ENCODE peak calls at places on chromosomes 3 and 15, in five cellular contexts. One of them, this sample, is unnamed.

GRCh38 chr3:134092231-134092701 is 62.5 kb upstream of the SLCO2A1 start:
- DNase-seq in IMR-90: peak
- DNase-seq in EL: peak
- DNase-seq in mucosa of gallbladder: no peak
- DNase-seq in activated CD8-positive, alpha-beta memory T cell treated with anti-CD3 and anti-CD28 coated beads for 4 hours: no peak
- DNase-seq in this sample: no peak

GRCh38 chr15:90557651-90558084 is 27.9 kb downstream of the CRTC3 start:
- DNase-seq in EL: peak
- DNase-seq in activated CD8-positive, alpha-beta memory T cell treated with anti-CD3 and anti-CD28 coated beads for 4 hours: no peak
- DNase-seq in mucosa of gallbladder: peak
- DNase-seq in IMR-90: peak
- DNase-seq in this sample: no peak

GRCh38 chr3:176055851-176056250 is 1141.4 kb downstream of the TBL1XR1 start:
- DNase-seq in activated CD8-positive, alpha-beta memory T cell treated with anti-CD3 and anti-CD28 coated beads for 4 hours: no peak
- DNase-seq in EL: no peak
- DNase-seq in IMR-90: no peak
- DNase-seq in mucosa of gallbladder: no peak
- DNase-seq in this sample: no peak

GRCh38 chr15:90774731-90775521 is 57.8 kb downstream of the BLM start:
- DNase-seq in IMR-90: peak
- DNase-seq in mucosa of gallbladder: no peak
- DNase-seq in activated CD8-positive, alpha-beta memory T cell treated with anti-CD3 and anti-CD28 coated beads for 4 hours: no peak
- DNase-seq in EL: peak
- DNase-seq in this sample: no peak

GRCh38 chr15:75349851-75350588 is 3.2 kb downstream of the NEIL1 start:
- DNase-seq in mucosa of gallbladder: peak
- DNase-seq in EL: no peak
- DNase-seq in activated CD8-positive, alpha-beta memory T cell treated with anti-CD3 and anti-CD28 coated beads for 4 hours: peak
- DNase-seq in IMR-90: no peak
- DNase-seq in this sample: no peak

GRCh38 chr3:19106307-19106706 is 42.0 kb upstream of the KCNH8 start:
- DNase-seq in mucosa of gallbladder: no peak
- DNase-seq in activated CD8-positive, alpha-beta memory T cell treated with anti-CD3 and anti-CD28 coated beads for 4 hours: no peak
- DNase-seq in EL: no peak
- DNase-seq in IMR-90: no peak
- DNase-seq in this sample: no peak

GRCh38 chr15:48059786-48060185 is 61.0 kb upstream of the SLC24A5 start:
- DNase-seq in IMR-90: peak
- DNase-seq in mucosa of gallbladder: peak
- DNase-seq in activated CD8-positive, alpha-beta memory T cell treated with anti-CD3 and anti-CD28 coated beads for 4 hours: no peak
- DNase-seq in EL: no peak
- DNase-seq in this sample: no peak

GRCh38 chr3:196398782-196399181 is 33.4 kb downstream of the UBXN7 start:
- DNase-seq in EL: no peak
- DNase-seq in activated CD8-positive, alpha-beta memory T cell treated with anti-CD3 and anti-CD28 coated beads for 4 hours: no peak
- DNase-seq in mucosa of gallbladder: no peak
- DNase-seq in IMR-90: no peak
- DNase-seq in this sample: no peak

GRCh38 chr3:73037369-73037699 is 24.1 kb upstream of the EBLN2 start:
- DNase-seq in mucosa of gallbladder: no peak
- DNase-seq in IMR-90: peak
- DNase-seq in EL: peak
- DNase-seq in activated CD8-positive, alpha-beta memory T cell treated with anti-CD3 and anti-CD28 coated beads for 4 hours: no peak
- DNase-seq in this sample: no peak